ENCODE peak calls at places on chromosome 7, in four cellular contexts. H is esophagus squamous epithelium, Z is heart left ventricle, A is PC-9. C is an unnamed sample.

GRCh38 chr7:152969335-152969734 is 209.8 kb downstream of the ACTR3B start:
- DNase-seq in H (no peak), Z (no peak), A (no peak), C (no peak)

GRCh38 chr7:142482899-142483658 is 225.2 kb upstream of the PRSS58 start:
- DNase-seq in H (no peak), Z (no peak), A (peak; percentile 45), C (peak; percentile 48)

GRCh38 chr7:113421696-113422330 is 303.5 kb upstream of the SMIM30 start:
- DNase-seq in H (peak; percentile 12), Z (peak; percentile 77), A (peak; percentile 65), C (peak; percentile 76)

GRCh38 chr7:4235596-4235995 is 446.5 kb upstream of the FOXK1 start:
- DNase-seq in H (no peak), Z (no peak), A (no peak), C (no peak)

GRCh38 chr7:2040201-2040892 is 192.4 kb downstream of the MAD1L1 start:
- DNase-seq in H (no peak), Z (peak; percentile 6), A (no peak), C (no peak)

GRCh38 chr7:39621261-39621660 is 2.1 kb upstream of the RALA start:
- DNase-seq in H (no peak), Z (no peak), A (no peak), C (peak; percentile 85)

GRCh38 chr7:133575726-133576125 is 322.8 kb downstream of the EXOC4 start:
- DNase-seq in H (no peak), Z (no peak), A (no peak), C (no peak)

GRCh38 chr7:142434666-142435174 is 176.9 kb upstream of the PRSS58 start:
- DNase-seq in H (no peak), Z (no peak), A (no peak), C (no peak)

GRCh38 chr7:74269757-74270277 is 15.6 kb upstream of the RFC2 start:
- DNase-seq in H (no peak), Z (peak; percentile 59), A (peak; percentile 76), C (peak; percentile 72)

GRCh38 chr7:2326960-2327359 is 12.7 kb upstream of the SNX8 start:
- DNase-seq in H (no peak), Z (peak; percentile 30), A (no peak), C (no peak)

GRCh38 chr7:152859781-152860191 is 100.2 kb downstream of the ACTR3B start:
- DNase-seq in H (no peak), Z (no peak), A (no peak), C (no peak)

GRCh38 chr7:69349291-69349690 is 249.0 kb upstream of the AUTS2 start:
- DNase-seq in H (no peak), Z (no peak), A (no peak), C (no peak)

GRCh38 chr7:128000854-128001265 is 30.4 kb downstream of the LRRC4 start:
- DNase-seq in H (no peak), Z (no peak), A (no peak), C (no peak)

GRCh38 chr7:157271991-157272324 is 64.8 kb upstream of the DNAJB6 start:
- DNase-seq in H (no peak), Z (peak; percentile 70), A (no peak), C (peak; percentile 99)

GRCh38 chr7:108247646-108248045 is 117.5 kb upstream of the LAMB4 start:
- DNase-seq in H (no peak), Z (no peak), A (no peak), C (peak; percentile 66)

DNA sequence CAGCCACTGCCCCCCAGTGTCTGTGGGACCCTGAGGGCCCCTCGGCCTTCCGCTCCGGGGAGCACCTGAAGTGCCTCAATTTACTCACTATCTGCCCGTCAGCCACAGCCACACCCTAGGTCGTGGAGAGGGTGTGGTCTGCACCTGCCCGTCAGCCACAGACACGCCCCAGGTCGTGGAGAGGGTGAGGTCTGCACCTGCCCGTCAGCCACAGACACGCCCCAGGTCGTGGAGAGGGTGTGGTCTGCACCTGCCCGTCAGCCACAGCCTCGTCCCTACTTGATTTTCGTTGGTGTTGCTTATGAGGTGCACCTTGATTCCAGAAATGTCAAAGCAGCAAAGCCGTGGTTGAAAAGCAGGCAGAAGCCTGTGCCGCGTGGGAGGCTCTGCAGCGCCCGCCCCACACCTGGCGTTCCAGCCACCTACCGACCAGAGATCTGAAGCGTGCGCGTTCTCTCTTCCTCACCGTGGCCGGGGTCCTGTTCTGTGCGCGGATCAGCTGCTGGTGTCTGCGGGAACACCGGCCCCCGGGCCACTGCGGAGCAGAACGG is 101.6 kb downstream of the DYNC2I1 start:
- DNase-seq in H (peak; percentile 13), Z (no peak), A (peak; percentile 54), C (peak; percentile 57)
- H3K4me3 ChIP-seq in H (no peak overlapping the region), Z (no peak overlapping the region), A (peak overlapping the region; percentile 16), C (peak overlapping the region; percentile 28)

DNA sequence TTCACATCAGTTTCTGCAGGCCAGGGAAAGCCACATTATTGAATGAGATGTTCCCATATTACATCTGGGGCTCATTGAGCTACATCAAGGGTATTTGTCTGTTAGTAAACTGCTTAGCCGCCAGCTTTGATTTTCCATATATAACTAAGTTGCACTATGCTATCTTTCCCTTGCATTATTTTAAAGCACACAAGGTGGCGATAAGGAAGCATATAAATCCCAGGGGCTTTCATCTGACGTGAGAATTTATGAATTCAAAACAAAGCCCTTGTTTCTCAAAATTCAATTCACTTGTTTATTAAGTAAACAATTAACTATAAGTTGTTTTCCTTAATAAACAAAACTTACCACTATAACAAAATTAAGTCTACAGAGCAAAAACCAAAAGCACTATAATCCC is 334.1 kb upstream of the TPK1 start:
- DNase-seq in H (no peak), Z (no peak), A (no peak), C (no peak)
- TF ChIP-seq CTCF in H (no peak), Z (no peak), A (peak; percentile 52), C (no peak)

GRCh38 chr7:29588212-29588611 is 24.6 kb downstream of the PRR15 start:
- DNase-seq in H (no peak), Z (no peak), A (no peak), C (no peak)

GRCh38 chr7:29592866-29593265 is 29.2 kb downstream of the PRR15 start:
- DNase-seq in H (no peak), Z (no peak), A (no peak), C (no peak)

GRCh38 chr7:29593458-29593857 is 29.8 kb downstream of the PRR15 start:
- DNase-seq in H (no peak), Z (no peak), A (peak; percentile 93), C (peak; percentile 51)

GRCh38 chr7:29587195-29587808 is 23.7 kb downstream of the PRR15 start:
- DNase-seq in H (no peak), Z (no peak), A (no peak), C (no peak)

DNA sequence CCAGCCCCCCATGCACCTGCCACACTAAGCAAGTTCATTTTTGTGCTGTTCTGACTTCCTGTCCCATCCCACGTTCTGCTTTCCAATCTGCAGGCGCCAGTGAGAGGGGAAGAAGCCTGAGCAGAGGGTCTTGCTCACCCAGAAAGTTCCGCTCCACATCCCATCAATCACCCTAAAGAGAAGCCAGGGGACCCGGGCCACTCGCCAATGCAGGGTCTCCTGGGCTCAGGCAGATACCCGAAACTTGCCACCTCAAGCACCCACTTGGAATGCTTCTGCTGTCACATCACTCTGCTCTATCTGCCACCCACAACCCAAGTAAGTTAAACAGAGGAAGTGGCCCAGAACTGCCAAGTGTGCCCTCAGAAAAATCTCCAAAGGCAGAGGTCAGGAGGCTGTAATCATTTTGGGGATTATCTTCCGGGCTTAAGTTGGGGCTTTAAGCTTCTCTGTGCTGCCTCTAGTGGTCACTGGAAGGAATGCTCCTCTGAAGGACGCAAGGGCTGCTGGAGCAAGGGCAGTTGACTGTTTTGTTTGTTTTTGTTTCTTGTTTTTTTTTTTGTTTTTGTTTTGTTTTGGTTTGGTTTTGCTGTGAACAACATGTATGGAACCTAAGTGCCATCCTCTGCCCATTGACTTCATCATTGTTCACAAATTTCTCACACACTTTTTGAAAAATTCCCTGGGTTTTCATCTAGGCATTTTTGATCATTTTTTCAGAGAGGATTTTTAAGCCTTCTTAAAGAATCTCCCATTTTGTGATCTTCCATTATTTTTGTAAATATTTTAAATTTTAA is 25.5 kb downstream of the PRR15 start:
- DNase-seq in H (no peak), Z (no peak), A (no peak), C (peak; percentile 58)
- H3K4me3 ChIP-seq in H (no peak overlapping the region), Z (no peak overlapping the region), A (no peak overlapping the region), C (no peak overlapping the region)

GRCh38 chr7:513521-514166 is 6.0 kb downstream of the PDGFA start:
- DNase-seq in H (no peak), Z (no peak), A (no peak), C (no peak)
- TF ChIP-seq CTCF in H (no peak), Z (no peak), A (no peak), C (peak; percentile 31)

GRCh38 chr7:137474627-137475026 is 131.1 kb upstream of the PTN start:
- DNase-seq in H (no peak), Z (no peak), A (no peak), C (no peak)

GRCh38 chr7:137469858-137470257 is 126.3 kb upstream of the PTN start:
- DNase-seq in H (no peak), Z (no peak), A (no peak), C (no peak)

GRCh38 chr7:137471128-137471527 is 127.6 kb upstream of the PTN start:
- DNase-seq in H (no peak), Z (no peak), A (no peak), C (no peak)

GRCh38 chr7:137469191-137469811 is 125.8 kb upstream of the PTN start:
- DNase-seq in H (no peak), Z (no peak), A (no peak), C (no peak)
- H3K4me3 ChIP-seq in H (no peak overlapping the region), Z (no peak overlapping the region), A (no peak overlapping the region), C (no peak overlapping the region)

GRCh38 chr7:122010116-122010515 is 133.9 kb downstream of the AASS start:
- DNase-seq in H (no peak), Z (no peak), A (no peak), C (peak; percentile 21)

GRCh38 chr7:122013070-122013469 is 131.0 kb downstream of the AASS start:
- DNase-seq in H (no peak), Z (no peak), A (no peak), C (peak; percentile 4)

GRCh38 chr7:122018032-122018431 is 126.0 kb downstream of the AASS start:
- DNase-seq in H (no peak), Z (no peak), A (no peak), C (no peak)

DNA sequence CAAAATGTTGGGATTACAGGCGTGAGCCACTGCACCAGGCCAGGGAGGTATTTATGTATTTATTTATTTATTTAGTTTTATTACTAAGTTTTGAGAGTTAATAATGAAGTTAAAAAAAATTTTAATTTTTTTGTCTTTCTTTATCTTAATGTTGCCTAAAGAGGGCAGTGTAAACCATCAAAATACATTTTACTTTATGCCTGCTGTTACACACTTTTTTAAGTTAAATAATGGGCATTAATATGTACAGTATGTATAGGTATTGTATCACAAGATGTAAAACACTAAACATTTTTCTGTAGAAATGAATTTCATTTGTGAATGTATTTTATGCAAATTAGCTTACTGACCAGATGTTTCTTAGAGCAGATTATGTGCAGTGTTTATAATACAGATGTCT is 129.4 kb downstream of the AASS start:
- DNase-seq in H (no peak), Z (no peak), A (no peak), C (peak; percentile 23)
- TF ChIP-seq CTCF in H (no peak), Z (no peak), A (peak; percentile 61), C (no peak)

DNA sequence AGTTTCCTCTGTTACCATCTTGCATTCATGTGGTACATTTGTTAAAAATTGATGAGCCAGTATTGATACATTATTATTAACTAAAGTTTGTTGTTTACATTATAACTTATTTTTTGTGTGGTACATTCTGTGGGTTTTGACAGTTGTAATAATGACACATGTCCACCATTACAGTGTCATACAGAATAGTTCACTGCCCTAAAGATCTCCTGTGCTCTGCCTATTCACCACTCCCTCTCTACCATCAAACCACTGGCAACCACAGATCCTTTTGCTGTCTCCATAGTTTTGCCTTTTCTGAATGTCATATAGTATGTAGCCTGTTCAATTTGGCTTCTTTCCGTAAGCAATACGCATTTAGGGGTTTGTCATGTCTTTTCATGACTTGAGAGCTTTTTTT is 156.9 kb downstream of the PHF14 start:
- DNase-seq in H (no peak), Z (no peak), A (no peak), C (no peak)
- H3K4me3 ChIP-seq in H (no peak overlapping the region), Z (no peak overlapping the region), A (no peak overlapping the region), C (no peak overlapping the region)

GRCh38 chr7:7742223-7742622 is 23.8 kb upstream of the RPA3 start:
- DNase-seq in H (no peak), Z (no peak), A (no peak), C (no peak)
- TF ChIP-seq CTCF in H (no peak), Z (no peak), A (no peak), C (no peak)